ENCODE peak calls at places on chromosome 17, in four cellular contexts. T is Calu3, Q is nephron progenitor cell, Y is A549. M is an unnamed sample.

GRCh38 chr17:16925461-16926060 is 46.4 kb downstream of the TNFRSF13B start:
- DNase-seq in T (no peak), Q (no peak), Y (no peak), M (peak; percentile 4)

GRCh38 chr17:77087650-77088454 is 52.9 kb upstream of the SEC14L1 start:
- DNase-seq in T (no peak), Q (no peak), Y (no peak), M (no peak)

GRCh38 chr17:1399679-1400512 is at the start of gene YWHAE:
- DNase-seq in T (peak; percentile 94), Q (peak; percentile 98), Y (peak; percentile 96), M (peak; percentile 98)

GRCh38 chr17:37736428-37736827 is 8.4 kb downstream of the HNF1B start:
- DNase-seq in T (no peak), Q (no peak), Y (no peak), M (no peak)

GRCh38 chr17:66306413-66306812 is 4.0 kb downstream of the PRKCA start:
- DNase-seq in T (no peak), Q (no peak), Y (no peak), M (no peak)

GRCh38 chr17:55873017-55873758 is 122.3 kb downstream of the PCTP start:
- DNase-seq in T (no peak), Q (no peak), Y (no peak), M (no peak)

GRCh38 chr17:78839173-78839761 is 1.3 kb downstream of the USP36 start:
- DNase-seq in T (no peak), Q (no peak), Y (peak; percentile 46), M (no peak)

GRCh38 chr17:83199500-83200201 is 120.2 kb downstream of the METRNL start:
- DNase-seq in T (no peak), Q (no peak), Y (no peak), M (peak; percentile 60)

GRCh38 chr17:76492989-76493501 is 8.2 kb downstream of the RHBDF2 start:
- DNase-seq in T (peak; percentile 39), Q (no peak), Y (no peak), M (peak; percentile 79)

GRCh38 chr17:79033046-79033616 is 9.2 kb downstream of the C1QTNF1 start:
- DNase-seq in T (no peak), Q (no peak), Y (no peak), M (no peak)

GRCh38 chr17:43840814-43841213 is 6.2 kb upstream of the CD300LG start:
- DNase-seq in T (peak; percentile 38), Q (no peak), Y (peak; percentile 49), M (no peak)

GRCh38 chr17:30824002-30824355 is 513 bp downstream of the CRLF3 start:
- DNase-seq in T (no peak), Q (peak; percentile 36), Y (peak; percentile 64), M (peak; percentile 43)

GRCh38 chr17:82442643-82443464 is 7.7 kb downstream of the CYBC1 start:
- DNase-seq in T (no peak), Q (no peak), Y (no peak), M (no peak)

GRCh38 chr17:44071198-44071520 is 624 bp downstream of the G6PC3 start:
- DNase-seq in T (no peak), Q (no peak), Y (no peak), M (no peak)

GRCh38 chr17:27241346-27241946 is 52.5 kb upstream of the WSB1 start:
- DNase-seq in T (peak; percentile 86), Q (no peak), Y (no peak), M (peak; percentile 43)

GRCh38 chr17:83103200-83103937 is 24.0 kb downstream of the METRNL start:
- DNase-seq in T (peak; percentile 83), Q (no peak), Y (peak; percentile 65), M (peak; percentile 81)

GRCh38 chr17:6088141-6088540 is 18.0 kb downstream of the WSCD1 start:
- DNase-seq in T (no peak), Q (no peak), Y (no peak), M (no peak)

GRCh38 chr17:72126575-72127486 is 6.0 kb downstream of the SOX9 start:
- DNase-seq in T (peak; percentile 61), Q (no peak), Y (peak; percentile 81), M (peak; percentile 39)

GRCh38 chr17:55458977-55459376 is 37.3 kb upstream of the MMD start:
- DNase-seq in T (peak; percentile 54), Q (no peak), Y (no peak), M (no peak)

GRCh38 chr17:7781467-7781866 is 52.5 kb upstream of the KDM6B start:
- DNase-seq in T (peak; percentile 13), Q (no peak), Y (no peak), M (no peak)

GRCh38 chr17:2259769-2260536 is 43.6 kb downstream of the SMG6 start:
- DNase-seq in T (no peak), Q (no peak), Y (no peak), M (peak; percentile 64)

GRCh38 chr17:17395246-17395802 is 81.5 kb upstream of the MED9 start:
- DNase-seq in T (no peak), Q (no peak), Y (no peak), M (no peak)

GRCh38 chr17:10612957-10613744 is 44.0 kb downstream of the MYH3 start:
- DNase-seq in T (no peak), Q (no peak), Y (no peak), M (no peak)

GRCh38 chr17:57211543-57211942 is 44.8 kb upstream of the MSI2 start:
- DNase-seq in T (no peak), Q (no peak), Y (peak; percentile 33), M (no peak)

GRCh38 chr17:67449885-67450755 is 73.0 kb downstream of the PITPNC1 start:
- DNase-seq in T (no peak), Q (no peak), Y (no peak), M (no peak)

GRCh38 chr17:55433029-55433628 is 11.5 kb upstream of the MMD start:
- DNase-seq in T (peak; percentile 54), Q (no peak), Y (peak; percentile 71), M (no peak)

GRCh38 chr17:63827801-63828221 is 348 bp upstream of the FTSJ3 start:
- DNase-seq in T (no peak), Q (no peak), Y (no peak), M (no peak)
- TF ChIP-seq CTCF in T (no peak), Q (peak; percentile 3), Y (no peak), M (no peak)

DNA sequence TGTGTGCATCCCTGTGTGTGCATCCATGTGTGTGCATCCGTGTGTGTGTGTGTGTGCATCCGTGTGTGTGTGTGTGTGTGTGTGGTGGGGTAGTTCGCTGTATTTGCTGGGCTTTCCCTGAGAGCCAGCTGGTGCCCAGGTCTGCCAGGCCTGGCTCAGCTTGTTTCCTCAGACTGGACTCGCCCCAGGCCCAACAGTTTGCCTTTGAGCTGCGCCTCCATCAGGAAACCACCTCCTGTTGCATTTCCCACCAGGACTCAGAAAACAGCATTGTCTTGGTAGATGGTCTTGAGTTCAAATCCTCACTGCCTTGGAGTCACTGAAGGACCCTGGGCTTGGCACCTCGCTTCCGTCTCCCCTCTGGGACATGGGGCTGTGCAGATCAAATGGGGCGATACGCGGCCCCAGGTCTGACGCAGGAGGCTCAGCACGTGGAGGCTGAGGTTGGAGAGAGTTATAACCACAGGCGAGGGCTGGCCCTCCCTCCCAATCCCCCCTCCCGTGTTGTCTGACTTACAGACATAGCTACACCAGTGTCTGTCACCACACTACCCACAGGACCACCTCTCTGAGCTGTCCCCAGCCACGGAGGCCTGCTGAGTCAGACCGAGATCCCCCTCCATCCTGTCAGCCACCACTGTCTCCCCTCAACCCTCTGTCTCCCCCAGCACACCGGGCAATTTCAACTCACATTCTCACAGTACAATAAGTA is 4.7 kb downstream of the ITGAE start:
- DNase-seq in T (no peak), Q (no peak), Y (no peak), M (peak; percentile 57)
- TF ChIP-seq CTCF in T (no peak), Q (no peak), Y (no peak), M (no peak)

GRCh38 chr17:49407981-49408501 is 6.6 kb downstream of the PHB1 start:
- DNase-seq in T (peak; percentile 89), Q (peak; percentile 93), Y (peak; percentile 97), M (peak; percentile 91)
- TF ChIP-seq CTCF in T (peak; percentile 98), Q (peak; percentile 98), Y (peak; percentile 100), M (peak; percentile 83)

DNA sequence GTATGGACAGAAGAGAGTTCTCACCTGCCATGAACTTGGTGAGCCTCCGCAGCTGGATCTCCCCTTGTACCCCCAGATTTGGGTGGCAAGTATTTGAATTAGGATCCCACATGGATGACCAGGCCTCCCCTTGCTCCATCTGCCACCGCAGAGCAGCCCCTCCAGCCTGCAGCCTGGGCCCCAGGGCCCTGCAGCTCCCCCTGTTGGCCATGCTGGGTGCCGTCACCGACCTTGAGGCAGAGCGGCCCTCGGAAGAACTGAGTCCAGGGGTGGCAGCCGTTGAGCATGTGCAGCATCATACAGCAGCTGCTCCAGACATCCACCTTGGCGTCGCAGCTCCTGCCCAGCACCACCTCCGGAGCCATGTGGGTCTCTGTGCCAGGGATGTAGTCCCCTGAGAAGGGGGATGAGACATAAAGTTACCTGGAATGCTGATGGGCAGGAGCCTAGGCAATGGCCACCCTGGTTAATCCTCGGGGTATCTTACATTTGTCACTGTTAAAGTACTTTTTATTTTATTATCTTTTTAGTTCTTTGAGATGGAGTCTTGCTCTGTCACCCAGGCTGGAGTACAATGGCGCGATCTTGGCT is 9.0 kb upstream of the SPATA32 start:
- DNase-seq in T (peak; percentile 49), Q (peak; percentile 58), Y (peak; percentile 68), M (no peak)
- TF ChIP-seq CTCF in T (peak; percentile 64), Q (peak; percentile 53), Y (peak; percentile 68), M (peak; percentile 28)

GRCh38 chr17:70251704-70252103 is 82.4 kb downstream of the KCNJ2 start:
- DNase-seq in T (no peak), Q (no peak), Y (no peak), M (no peak)
- TF ChIP-seq CTCF in T (no peak), Q (no peak), Y (no peak), M (no peak)

DNA sequence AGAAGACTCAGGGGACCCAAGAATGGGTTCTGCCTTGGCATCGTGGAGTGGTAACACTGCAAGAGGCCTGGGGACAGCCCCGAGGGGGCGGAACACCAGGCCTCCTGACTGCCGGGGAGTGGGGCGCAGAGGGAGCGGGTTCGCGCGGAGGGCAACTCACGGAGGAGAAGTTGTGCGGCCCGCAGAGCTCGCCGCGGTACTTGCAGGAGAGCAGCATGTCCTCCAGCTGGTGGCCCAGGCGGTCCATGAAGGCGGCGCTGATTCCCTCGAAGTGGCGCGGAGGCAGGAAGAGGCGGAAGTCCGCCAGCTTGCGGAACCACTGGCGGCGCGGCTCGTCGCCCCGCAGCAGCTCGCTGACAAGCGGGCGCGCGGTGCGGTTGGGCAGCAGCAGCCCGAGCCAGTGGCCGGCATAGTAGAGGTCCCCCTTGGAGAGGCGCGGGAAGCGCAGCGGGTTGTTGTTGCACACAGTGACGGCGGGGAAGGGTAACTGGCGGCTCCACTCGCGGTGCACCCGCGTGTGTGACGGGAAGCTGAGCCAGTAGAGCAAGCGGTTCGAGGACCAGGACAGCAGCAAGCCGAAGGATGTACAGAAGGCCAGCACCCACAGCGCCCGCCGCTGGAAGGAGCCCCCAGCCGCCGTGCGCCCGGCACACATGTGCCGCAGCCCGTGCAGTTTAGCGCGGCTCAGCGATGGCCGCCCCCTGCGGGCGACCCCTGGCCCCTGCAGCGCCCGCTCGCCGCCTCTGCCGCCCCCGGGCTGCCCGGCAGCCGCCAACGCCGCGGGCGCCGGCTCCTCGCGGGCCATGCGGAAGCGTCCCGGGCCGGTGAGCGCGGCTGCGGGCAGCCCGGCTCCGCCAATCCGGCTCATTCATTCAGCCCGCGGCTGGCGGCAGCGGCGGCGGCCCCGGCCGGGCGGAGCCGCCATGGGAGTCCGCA is 1.6 kb downstream of the ASIC2 start:
- DNase-seq in T (no peak), Q (peak; percentile 66), Y (peak; percentile 26), M (peak; percentile 16)
- TF ChIP-seq CTCF in T (no peak), Q (no peak), Y (peak; percentile 34), M (no peak)